ENCODE peak calls at places on chromosomes 5 and 9, in eight cellular contexts. M is mesothelial cell of epicardium, O is cardiac fibroblast, C is endothelial cell, R is IMR-90, F is dorsolateral prefrontal cortex, T is right lobe of liver, A is thoracic aorta. N is an unnamed sample.
A peak's percentile ranks its signal among the peaks of the same experiment; 100 is the strongest.

GRCh38 chr5:150615141-150615699 is 25.2 kb upstream of the SYNPO start:
- DNase-seq in F (no peak), C (no peak), O (peak; percentile 94), R (peak; percentile 64), T (peak; percentile 77), M (no peak), A (no peak), N (peak; percentile 81)

GRCh38 chr5:158895573-158895972 is 204.1 kb downstream of the EBF1 start:
- DNase-seq in O (peak; percentile 35), T (no peak), A (no peak), M (no peak), F (no peak), R (no peak), C (no peak), N (no peak)

GRCh38 chr5:129118826-129119225 is 24.3 kb downstream of the ISOC1 start:
- DNase-seq in A (no peak), T (no peak), F (no peak), C (no peak), M (no peak), R (no peak), O (no peak), N (no peak)

GRCh38 chr5:40043916-40044315 is 619.1 kb upstream of the DAB2 start:
- DNase-seq in M (no peak), T (no peak), R (no peak), O (no peak), C (no peak), F (no peak), A (no peak), N (no peak)

GRCh38 chr9:127746959-127747569 is 12.0 kb upstream of the TOR2A start:
- DNase-seq in R (no peak), F (no peak), O (no peak), M (no peak), A (no peak), T (no peak), C (no peak), N (no peak)

GRCh38 chr5:139955616-139956283 is 87.3 kb downstream of the NRG2 start:
- DNase-seq in O (no peak), F (no peak), M (no peak), R (no peak), T (no peak), C (no peak), A (no peak), N (no peak)

GRCh38 chr5:33650911-33651310 is 210.1 kb downstream of the TARS1 start:
- DNase-seq in A (no peak), R (peak; percentile 5), O (no peak), F (no peak), M (no peak), C (no peak), T (no peak), N (no peak)

GRCh38 chr9:31334837-31335528 is 1049.5 kb upstream of the ACO1 start:
- DNase-seq in C (no peak), A (no peak), F (no peak), R (no peak), T (no peak), O (no peak), M (no peak), N (no peak)

GRCh38 chr9:128276574-128277270 is 646 bp downstream of the SWI5 start:
- DNase-seq in O (peak; percentile 56), C (peak; percentile 31), T (no peak), R (peak; percentile 34), M (no peak), A (no peak), F (no peak), N (peak; percentile 55)

GRCh38 chr9:10255758-10256157 is 357.0 kb downstream of the PTPRD start:
- DNase-seq in T (no peak), A (no peak), C (no peak), M (no peak), R (no peak), O (no peak), F (no peak), N (no peak)

GRCh38 chr5:124746916-124747769 is 704 bp upstream of the ZNF608 start:
- DNase-seq in M (peak; percentile 75), A (peak; percentile 31), T (peak; percentile 78), R (peak; percentile 94), F (peak; percentile 83), C (peak; percentile 75), O (peak; percentile 98), N (peak; percentile 78)

GRCh38 chr5:58241383-58241782 is 218.5 kb downstream of the PLK2 start:
- DNase-seq in R (peak; percentile 20), C (no peak), A (no peak), O (peak; percentile 58), T (no peak), F (no peak), M (no peak), N (no peak)

GRCh38 chr5:132467292-132467984 is 23.1 kb downstream of the IRF1 start:
- DNase-seq in A (no peak), R (no peak), M (no peak), C (no peak), F (no peak), O (no peak), T (no peak), N (no peak)

GRCh38 chr9:114226289-114227055 is 71.1 kb downstream of the COL27A1 start:
- DNase-seq in T (no peak), A (no peak), R (no peak), O (no peak), M (no peak), F (no peak), C (no peak), N (no peak)

GRCh38 chr5:179758905-179759304 is 26.3 kb downstream of the MAML1 start:
- DNase-seq in R (no peak), C (no peak), O (no peak), T (no peak), M (no peak), F (no peak), A (no peak), N (no peak)

GRCh38 chr5:128199104-128199503 is 115.5 kb downstream of the SLC12A2 start:
- DNase-seq in M (no peak), T (no peak), O (peak; percentile 30), C (no peak), F (no peak), A (no peak), R (peak; percentile 76), N (no peak)

GRCh38 chr5:132012385-132013005 is 1.0 kb upstream of the ACSL6 start:
- DNase-seq in T (no peak), M (peak; percentile 89), C (peak; percentile 92), R (peak; percentile 68), F (peak; percentile 28), A (no peak), O (peak; percentile 79), N (peak; percentile 61)

GRCh38 chr5:3862906-3863305 is 267.3 kb downstream of the IRX1 start:
- DNase-seq in R (no peak), C (no peak), A (no peak), F (no peak), T (no peak), M (no peak), O (no peak), N (no peak)

GRCh38 chr5:176955895-176956294 is 50.7 kb downstream of the UIMC1 start:
- DNase-seq in M (no peak), F (no peak), O (peak; percentile 36), T (no peak), C (no peak), R (peak; percentile 23), A (no peak), N (no peak)

GRCh38 chr9:114156658-114157421 is 1.5 kb downstream of the COL27A1 start:
- DNase-seq in R (peak; percentile 84), A (no peak), M (peak; percentile 62), C (peak; percentile 46), T (peak; percentile 86), O (peak; percentile 85), F (peak; percentile 73), N (peak; percentile 82)

GRCh38 chr9:117073539-117074336 is 341.1 kb downstream of the ASTN2 start:
- DNase-seq in C (peak; percentile 68), M (no peak), F (peak; percentile 53), O (peak; percentile 27), A (no peak), R (no peak), T (no peak), N (no peak)

GRCh38 chr9:6827370-6827949 is 69.7 kb downstream of the KDM4C start:
- DNase-seq in O (peak; percentile 64), A (no peak), R (peak; percentile 54), C (peak; percentile 61), T (no peak), F (no peak), M (peak; percentile 61), N (no peak)

GRCh38 chr5:158695595-158696330 is 404.0 kb downstream of the EBF1 start:
- DNase-seq in A (no peak), R (peak; percentile 60), C (peak; percentile 84), M (peak; percentile 86), O (peak; percentile 81), T (peak; percentile 79), F (peak; percentile 63), N (peak; percentile 71)

GRCh38 chr9:132670359-132670815 is at the start of gene GTF3C4:
- DNase-seq in M (peak; percentile 92), F (peak; percentile 76), A (peak; percentile 51), C (peak; percentile 86), O (peak; percentile 83), R (peak; percentile 12), T (peak; percentile 89), N (peak; percentile 92)

GRCh38 chr9:132670816-132671371 is 630 bp downstream of the GTF3C4 start:
- DNase-seq in A (peak; percentile 4), O (peak; percentile 26), M (peak; percentile 58), F (peak; percentile 34), C (peak; percentile 51), T (peak; percentile 60), R (peak; percentile 13), N (no peak)

GRCh38 chr9:132671620-132672412 is 1.6 kb downstream of the GTF3C4 start:
- DNase-seq in T (no peak), M (no peak), O (no peak), C (no peak), F (no peak), A (no peak), R (peak; percentile 47), N (no peak)

GRCh38 chr9:132669636-132670358 is at the start of gene DDX31:
- DNase-seq in T (peak; percentile 90), R (peak; percentile 76), C (peak; percentile 77), F (peak; percentile 88), A (peak; percentile 17), O (peak; percentile 85), M (peak; percentile 82), N (peak; percentile 86)

GRCh38 chr9:132669329-132669635 is 501 bp downstream of the DDX31 start:
- DNase-seq in T (no peak), R (no peak), F (no peak), M (no peak), A (no peak), C (no peak), O (no peak), N (no peak)
- TF ChIP-seq CTCF in T (no peak), R (no peak), F (no peak), M (no peak), A (no peak), C (no peak), O (no peak), N (no peak)

GRCh38 chr9:4739587-4740372 is 1.2 kb downstream of the AK3 start:
- DNase-seq in C (no peak), O (peak; percentile 23), F (no peak), A (no peak), M (no peak), T (no peak), R (no peak), N (no peak)
- TF ChIP-seq CTCF in C (no peak), O (no peak), F (no peak), A (no peak), M (no peak), T (no peak), R (no peak), N (no peak)

GRCh38 chr9:134962065-134962997 is 44.6 kb upstream of the FCN1 start:
- DNase-seq in O (no peak), T (peak; percentile 25), R (no peak), F (peak; percentile 17), C (no peak), A (no peak), M (no peak), N (no peak)
- TF ChIP-seq CTCF in O (no peak), T (no peak), R (no peak), F (no peak), C (no peak), A (no peak), M (no peak), N (no peak)

GRCh38 chr9:109794361-109795012 is 14.5 kb downstream of the PALM2AKAP2 start:
- DNase-seq in A (no peak), T (peak; percentile 69), O (peak; percentile 51), R (peak; percentile 15), M (no peak), F (no peak), C (no peak), N (no peak)
- TF ChIP-seq CTCF in A (peak; percentile 41), T (no peak), O (no peak), R (no peak), M (no peak), F (no peak), C (no peak), N (no peak)